ENCODE peak calls at places on chromosomes 5 and 9, in five cellular contexts. G, M, J, R and F are unnamed samples.

GRCh38 chr9:112112519-112112918 is 62.6 kb downstream of the SUSD1 start:
- DNase-seq in R (no peak), M (no peak), G (no peak), J (peak), F (peak)

GRCh38 chr5:56026863-56027300 is 32.1 kb upstream of the IL6ST start:
- DNase-seq in J (peak), M (no peak), G (no peak), R (no peak), F (peak)

GRCh38 chr5:14686517-14686916 is 22.0 kb downstream of the OTULIN start:
- DNase-seq in R (no peak), M (no peak), G (no peak), J (no peak), F (peak)

GRCh38 chr5:131945551-131945882 is at the start of gene MEIKIN:
- DNase-seq in M (no peak), R (no peak), G (no peak), J (no peak), F (no peak)

GRCh38 chr5:122907238-122907637 is 61.8 kb downstream of the SNX24 start:
- DNase-seq in R (no peak), J (peak), G (no peak), M (no peak), F (no peak)

GRCh38 chr5:94361832-94362754 is 256.3 kb downstream of the KIAA0825 start:
- DNase-seq in J (no peak), R (no peak), G (no peak), M (no peak), F (peak)

GRCh38 chr9:80094176-80094771 is 522.5 kb downstream of the TLE4 start:
- DNase-seq in M (no peak), J (no peak), G (no peak), R (no peak), F (no peak)

GRCh38 chr9:91071185-91071990 is 269.8 kb downstream of the SYK start:
- DNase-seq in R (peak), M (no peak), J (peak), G (peak), F (peak)

GRCh38 chr9:123339666-123340414 is 16.2 kb upstream of the CRB2 start:
- DNase-seq in R (no peak), M (no peak), G (peak), J (no peak), F (no peak)

GRCh38 chr5:138435943-138436342 is 2.9 kb upstream of the REEP2 start:
- DNase-seq in R (no peak), M (no peak), G (no peak), J (no peak), F (no peak)

GRCh38 chr9:98787766-98788335 is 8.5 kb downstream of the ANKS6 start:
- DNase-seq in R (no peak), J (no peak), M (no peak), G (no peak), F (no peak)

GRCh38 chr9:28004900-28005299 is 431.6 kb upstream of the C9orf72 start:
- DNase-seq in M (no peak), J (no peak), G (no peak), R (no peak), F (no peak)

GRCh38 chr5:68330564-68330963 is 115.0 kb downstream of the PIK3R1 start:
- DNase-seq in J (no peak), R (no peak), G (no peak), M (no peak), F (no peak)

GRCh38 chr5:74294231-74294705 is 346.3 kb downstream of the ENC1 start:
- DNase-seq in G (no peak), M (no peak), J (no peak), R (no peak), F (no peak)

GRCh38 chr9:8391566-8391965 is 592.0 kb upstream of the DMAC1 start:
- DNase-seq in G (no peak), M (no peak), J (no peak), R (no peak), F (no peak)

GRCh38 chr5:150401376-150402201 is 11.1 kb downstream of the CD74 start:
- DNase-seq in R (no peak), M (no peak), G (no peak), J (no peak), F (no peak)

GRCh38 chr9:28093141-28093540 is 519.9 kb upstream of the C9orf72 start:
- DNase-seq in R (no peak), G (no peak), J (no peak), M (no peak), F (no peak)

GRCh38 chr9:131566158-131566557 is 20.8 kb downstream of the PRRT1B start:
- DNase-seq in R (no peak), G (no peak), J (no peak), M (no peak), F (no peak)

GRCh38 chr9:85142461-85143401 is 473.2 kb downstream of the NTRK2 start:
- DNase-seq in G (no peak), R (no peak), J (no peak), M (no peak), F (no peak)

GRCh38 chr9:122777935-122778671 is 10.6 kb upstream of the OR5C1 start:
- DNase-seq in M (no peak), G (no peak), R (no peak), J (peak), F (peak)

GRCh38 chr9:20873240-20873860 is 158.1 kb downstream of the HACD4 start:
- DNase-seq in G (no peak), J (no peak), R (no peak), M (no peak), F (no peak)

GRCh38 chr5:170315154-170315553 is 17.6 kb upstream of the LCP2 start:
- DNase-seq in R (no peak), J (no peak), G (no peak), M (peak), F (no peak)

GRCh38 chr5:180594311-180595045 is 3.2 kb upstream of the SCGB3A1 start:
- DNase-seq in J (no peak), G (no peak), R (no peak), M (no peak), F (no peak)

GRCh38 chr9:7363777-7364477 is 435.7 kb downstream of the DMAC1 start:
- DNase-seq in G (no peak), R (no peak), M (no peak), J (no peak), F (no peak)

GRCh38 chr9:87179556-87180340 is 232.4 kb upstream of the GAS1 start:
- DNase-seq in G (no peak), J (peak), R (no peak), M (no peak), F (peak)

GRCh38 chr5:68542207-68542606 is 326.7 kb downstream of the PIK3R1 start:
- DNase-seq in J (no peak), G (no peak), M (no peak), R (no peak), F (no peak)

GRCh38 chr9:116959775-116960174 is 272.7 kb downstream of the TRIM32 start:
- DNase-seq in M (peak), G (no peak), R (no peak), J (no peak), F (no peak)

GRCh38 chr9:70044450-70045307 is 1.0 kb downstream of the MAMDC2 start:
- DNase-seq in J (peak), G (no peak), R (no peak), M (peak), F (no peak)